ENCODE peak calls at places on chromosome 19, in six cellular contexts. F is lower leg skin, Z is stomach, E is uterus, A is ovary, K is tibial nerve. N is an unnamed sample.
A peak's percentile ranks its signal among the peaks of the same experiment; 100 is the strongest.

GRCh38 chr19:49408816-49409440 is 14.3 kb downstream of the PTH2 start:
- DNase-seq in F (no peak), Z (no peak), E (no peak), A (no peak), K (no peak), N (no peak)

GRCh38 chr19:32543107-32543900 is 37.7 kb upstream of the PDCD5 start:
- DNase-seq in F (peak; percentile 49), Z (no peak), E (no peak), A (no peak), K (no peak), N (no peak)

GRCh38 chr19:10086032-10086903 is at the start of gene SHFL:
- DNase-seq in F (peak; percentile 94), Z (peak; percentile 85), E (peak; percentile 72), A (peak; percentile 84), K (peak; percentile 59), N (peak; percentile 64)

GRCh38 chr19:41887711-41888382 is 4.9 kb downstream of the ARHGEF1 start:
- DNase-seq in F (no peak), Z (peak; percentile 76), E (no peak), A (no peak), K (no peak), N (no peak)

GRCh38 chr19:2064788-2065524 is 13.9 kb upstream of the MKNK2 start:
- DNase-seq in F (no peak), Z (no peak), E (no peak), A (peak; percentile 32), K (no peak), N (no peak)

GRCh38 chr19:49746206-49746958 is 16.7 kb downstream of the TSKS start:
- DNase-seq in F (peak; percentile 88), Z (peak; percentile 29), E (peak; percentile 62), A (peak; percentile 73), K (no peak), N (no peak)

GRCh38 chr19:17775245-17775927 is 19.6 kb upstream of the B3GNT3 start:
- DNase-seq in F (no peak), Z (peak; percentile 42), E (no peak), A (no peak), K (no peak), N (no peak)

GRCh38 chr19:35031072-35031881 is 1.0 kb downstream of the SCN1B start:
- DNase-seq in F (no peak), Z (no peak), E (no peak), A (no peak), K (no peak), N (no peak)

GRCh38 chr19:2602391-2603181 is 99.9 kb downstream of the GNG7 start:
- DNase-seq in F (peak; percentile 97), Z (peak; percentile 77), E (peak; percentile 93), A (peak; percentile 83), K (peak; percentile 61), N (peak; percentile 90)

GRCh38 chr19:54209058-54209747 is 8.5 kb downstream of the RPS9 start:
- DNase-seq in F (no peak), Z (no peak), E (no peak), A (peak; percentile 46), K (no peak), N (no peak)

GRCh38 chr19:5153601-5154128 is 184.8 kb downstream of the KDM4B start:
- DNase-seq in F (peak; percentile 84), Z (no peak), E (peak; percentile 11), A (no peak), K (no peak), N (no peak)

GRCh38 chr19:2488942-2489731 is 13.2 kb downstream of the GADD45B start:
- DNase-seq in F (no peak), Z (peak; percentile 82), E (no peak), A (peak; percentile 49), K (no peak), N (no peak)

GRCh38 chr19:19405919-19406877 is 723 bp downstream of the GATAD2A start:
- DNase-seq in F (peak; percentile 91), Z (peak; percentile 49), E (peak; percentile 43), A (peak; percentile 68), K (no peak), N (peak; percentile 16)

GRCh38 chr19:45406165-45406956 is at the start of gene POLR1G:
- DNase-seq in F (peak; percentile 95), Z (peak; percentile 78), E (peak; percentile 75), A (peak; percentile 78), K (no peak), N (peak; percentile 75)

GRCh38 chr19:45406957-45407375 is 522 bp downstream of the POLR1G start:
- DNase-seq in F (no peak), Z (no peak), E (no peak), A (no peak), K (no peak), N (no peak)

GRCh38 chr19:45404557-45405434 is at the start of gene PPP1R13L:
- DNase-seq in F (peak; percentile 97), Z (peak; percentile 92), E (peak; percentile 76), A (peak; percentile 69), K (no peak), N (peak; percentile 96)

GRCh38 chr19:45403781-45404556 is 900 bp downstream of the PPP1R13L start:
- DNase-seq in F (no peak), Z (peak; percentile 73), E (no peak), A (peak; percentile 52), K (no peak), N (peak; percentile 66)

GRCh38 chr19:45405435-45406164 is 731 bp upstream of the PPP1R13L start:
- DNase-seq in F (peak; percentile 98), Z (peak; percentile 91), E (peak; percentile 91), A (peak; percentile 88), K (peak; percentile 71), N (peak; percentile 92)
- TF ChIP-seq POLR2A in F (no peak), Z (no peak), E (no peak), A (peak; percentile 4), K (no peak), N (peak; percentile 17)

DNA sequence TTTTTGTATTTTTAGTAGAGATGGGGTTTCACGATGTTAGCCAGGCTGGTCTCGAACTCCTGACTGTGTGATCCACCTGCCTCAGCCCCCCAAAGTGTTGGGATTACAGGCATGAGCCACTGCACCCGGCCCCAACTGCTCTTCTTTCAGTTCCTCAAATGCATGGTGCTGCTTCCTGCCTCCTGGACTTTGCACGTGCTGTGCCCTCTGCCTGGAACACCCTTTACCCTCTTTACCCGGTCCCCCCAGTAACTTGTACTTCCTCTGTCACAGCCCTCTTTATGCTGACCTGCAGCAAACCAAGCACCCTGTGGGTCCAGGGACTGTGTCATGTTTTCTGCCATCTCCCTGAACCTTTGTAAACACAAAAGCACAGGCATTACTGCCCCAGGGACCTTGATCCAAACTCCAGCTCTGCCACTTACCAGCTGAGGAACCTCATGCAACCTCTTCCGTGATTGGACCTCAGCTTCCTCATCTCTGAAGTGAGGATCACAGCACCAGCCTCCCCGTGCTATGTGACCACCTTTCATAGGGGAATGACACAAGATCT is 3.8 kb downstream of the BLVRB start:
- DNase-seq in F (no peak), Z (no peak), E (no peak), A (no peak), K (no peak), N (peak; percentile 54)
- TF ChIP-seq POLR2A in F (no peak), Z (no peak), E (no peak), A (no peak), K (no peak), N (no peak)

GRCh38 chr19:12936582-12936981 is 1.8 kb upstream of the CALR start:
- DNase-seq in F (no peak), Z (no peak), E (no peak), A (no peak), K (no peak), N (no peak)

GRCh38 chr19:12935071-12935470 is 1.6 kb upstream of the FARSA start:
- DNase-seq in F (no peak), Z (no peak), E (no peak), A (no peak), K (no peak), N (no peak)

GRCh38 chr19:12930002-12930645 is 3.4 kb downstream of the FARSA start:
- DNase-seq in F (no peak), Z (no peak), E (no peak), A (no peak), K (no peak), N (no peak)

GRCh38 chr19:12932392-12933286 is 872 bp downstream of the FARSA start:
- DNase-seq in F (no peak), Z (no peak), E (no peak), A (peak; percentile 42), K (no peak), N (no peak)

DNA sequence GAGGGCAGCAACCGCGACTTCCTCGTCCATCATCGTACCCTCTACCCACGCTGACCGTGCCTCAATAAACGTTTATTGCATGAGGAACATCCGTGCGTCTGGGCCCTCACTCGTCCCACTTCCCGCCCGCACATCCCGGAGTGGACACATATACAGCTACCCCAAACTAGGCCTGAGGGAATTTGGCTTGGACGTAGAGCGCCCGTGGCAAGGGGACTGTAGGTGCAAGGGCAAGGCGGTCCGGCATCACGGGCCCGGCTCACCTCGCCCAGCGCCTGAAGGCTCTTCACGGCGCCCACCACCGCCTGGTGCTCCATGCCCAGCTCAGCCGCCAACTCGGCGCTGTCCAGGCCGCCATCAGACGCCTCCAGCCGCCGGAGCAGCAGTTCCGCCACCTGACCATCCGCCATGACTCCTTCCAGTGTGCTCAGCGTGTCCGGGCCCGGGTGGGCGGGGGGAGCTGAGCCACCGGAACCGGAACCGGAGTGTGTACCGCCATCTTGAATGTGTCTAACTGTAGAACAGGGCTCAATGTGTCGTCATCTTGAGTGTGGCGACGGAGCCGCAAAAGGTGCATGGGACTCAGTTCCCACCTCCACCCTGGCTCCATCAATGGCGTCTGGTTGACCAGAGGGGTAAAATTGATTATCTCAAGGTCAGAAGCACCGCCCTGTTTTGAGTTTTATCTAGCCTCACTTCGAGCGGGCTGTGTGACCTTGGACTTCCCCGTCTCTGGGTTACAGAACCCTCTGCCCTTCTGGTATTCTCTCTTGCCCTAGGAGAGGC is at the start of gene FARSA:
- DNase-seq in F (peak; percentile 99), Z (peak; percentile 93), E (peak; percentile 91), A (peak; percentile 90), K (peak; percentile 89), N (peak; percentile 94)
- TF ChIP-seq POLR2A in F (no peak), Z (no peak), E (no peak), A (peak; percentile 43), K (peak; percentile 56), N (peak; percentile 58)

GRCh38 chr19:55579766-55580621 is 654 bp downstream of the ZNF579 start:
- DNase-seq in F (no peak), Z (no peak), E (no peak), A (no peak), K (no peak), N (no peak)
- TF ChIP-seq POLR2A in F (no peak), Z (no peak), E (no peak), A (no peak), K (no peak), N (no peak)

N was measured in prostate gland.